ENCODE peak calls at places on chromosomes 4 and X, in five cellular contexts. B is lung, A is BE2C, J is left ventricle myocardium inferior, D is nephron progenitor cell. W is an unnamed sample.
A peak's percentile ranks its signal among the peaks of the same experiment; 100 is the strongest.

GRCh38 chr4:48651869-48652447 is 128.1 kb downstream of the FRYL start:
- DNase-seq in B (no peak), A (no peak), J (no peak), D (no peak), W (no peak)

GRCh38 chrX:10564484-10564883 is 55.9 kb downstream of the MID1 start:
- DNase-seq in B (no peak), A (no peak), J (no peak), D (no peak), W (no peak)

GRCh38 chrX:153818571-153819397 is 11.6 kb downstream of the PDZD4 start:
- DNase-seq in B (no peak), A (peak; percentile 79), J (peak; percentile 41), D (peak; percentile 79), W (peak; percentile 48)

GRCh38 chr4:38574559-38575333 is 89.3 kb upstream of the KLF3 start:
- DNase-seq in B (no peak), A (no peak), J (no peak), D (no peak), W (no peak)

GRCh38 chr4:27764526-27764837 is 903.8 kb downstream of the STIM2 start:
- DNase-seq in B (no peak), A (no peak), J (no peak), D (no peak), W (no peak)

GRCh38 chr4:69713593-69713992 is 46.8 kb downstream of the SULT1B1 start:
- DNase-seq in B (no peak), A (no peak), J (no peak), D (no peak), W (no peak)

GRCh38 chrX:115058276-115058675 is 40.9 kb upstream of the IL13RA2 start:
- DNase-seq in B (no peak), A (no peak), J (no peak), D (no peak), W (no peak)

GRCh38 chr4:121675715-121676114 is 21.1 kb downstream of the ANXA5 start:
- DNase-seq in B (no peak), A (no peak), J (no peak), D (no peak), W (no peak)

GRCh38 chr4:48832571-48832970 is 1.7 kb downstream of the OCIAD1 start:
- DNase-seq in B (no peak), A (no peak), J (no peak), D (no peak), W (no peak)

GRCh38 chr4:111959202-111959601 is 186.1 kb upstream of the FAM241A start:
- DNase-seq in B (no peak), A (no peak), J (no peak), D (no peak), W (no peak)

GRCh38 chrX:139844163-139844562 is 88.7 kb downstream of the ATP11C start:
- DNase-seq in B (no peak), A (peak; percentile 6), J (no peak), D (no peak), W (peak; percentile 11)

GRCh38 chr4:120633810-120634209 is 288.7 kb downstream of the PRDM5 start:
- DNase-seq in B (no peak), A (no peak), J (no peak), D (no peak), W (no peak)

GRCh38 chr4:146407669-146408084 is 114.1 kb downstream of the SLC10A7 start:
- DNase-seq in B (no peak), A (no peak), J (no peak), D (no peak), W (no peak)

GRCh38 chr4:77619408-77619807 is 13.8 kb downstream of the CXCL13 start:
- DNase-seq in B (no peak), A (no peak), J (no peak), D (no peak), W (no peak)

GRCh38 chr4:1746265-1746691 is 25.0 kb downstream of the TACC3 start:
- DNase-seq in B (peak; percentile 73), A (peak; percentile 95), J (peak; percentile 68), D (peak; percentile 98), W (peak; percentile 92)

GRCh38 chr4:174012135-174012923 is 271.1 kb downstream of the FBXO8 start:
- DNase-seq in B (no peak), A (no peak), J (no peak), D (no peak), W (no peak)

GRCh38 chr4:174358823-174359222 is 75.1 kb downstream of the CEP44 start:
- DNase-seq in B (no peak), A (no peak), J (no peak), D (no peak), W (peak; percentile 25)

GRCh38 chr4:7727727-7728126 is 211.9 kb downstream of the AFAP1 start:
- DNase-seq in B (no peak), A (no peak), J (no peak), D (no peak), W (no peak)

GRCh38 chrX:32269877-32270276 is 941.5 kb downstream of the DMD start:
- DNase-seq in B (no peak), A (no peak), J (no peak), D (no peak), W (no peak)

GRCh38 chr4:139171878-139172691 is 4.9 kb downstream of the ELF2 start:
- DNase-seq in B (no peak), A (no peak), J (no peak), D (no peak), W (peak; percentile 35)

GRCh38 chr4:110683600-110683999 is 60.7 kb upstream of the PITX2 start:
- DNase-seq in B (no peak), A (no peak), J (no peak), D (no peak), W (no peak)

GRCh38 chr4:67885727-67886126 is 1.9 kb upstream of the TMPRSS11D start:
- DNase-seq in B (no peak), A (no peak), J (no peak), D (no peak), W (no peak)

GRCh38 chr4:84171871-84172270 is 327.2 kb downstream of the NKX6-1 start:
- DNase-seq in B (no peak), A (no peak), J (no peak), D (no peak), W (no peak)

GRCh38 chrX:56975611-56976010 is 19.7 kb downstream of the SPIN3 start:
- DNase-seq in B (no peak), A (no peak), J (no peak), D (no peak), W (no peak)

GRCh38 chr4:125316781-125317525 is 2.2 kb downstream of the FAT4 start:
- DNase-seq in B (peak; percentile 34), A (peak; percentile 55), J (peak; percentile 40), D (peak; percentile 49), W (no peak)

GRCh38 chr4:73683033-73683432 is 57.3 kb upstream of the CXCL8 start:
- DNase-seq in B (no peak), A (no peak), J (no peak), D (no peak), W (no peak)

GRCh38 chr4:180695851-180696250 is 1547.4 kb upstream of the TENM3 start:
- DNase-seq in B (no peak), A (no peak), J (no peak), D (no peak), W (no peak)

GRCh38 chr4:46387956-46388355 is 2.0 kb downstream of the GABRA2 start:
- DNase-seq in B (no peak), A (no peak), J (no peak), D (no peak), W (no peak)

GRCh38 chr4:46385235-46385634 is 4.7 kb downstream of the GABRA2 start:
- DNase-seq in B (no peak), A (no peak), J (no peak), D (no peak), W (no peak)

GRCh38 chr4:46389301-46389761 is 597 bp downstream of the GABRA2 start:
- DNase-seq in B (no peak), A (no peak), J (no peak), D (peak; percentile 47), W (no peak)

GRCh38 chr4:46388860-46389259 is 1.1 kb downstream of the GABRA2 start:
- DNase-seq in B (no peak), A (no peak), J (no peak), D (no peak), W (no peak)

GRCh38 chr4:46386570-46386969 is 3.4 kb downstream of the GABRA2 start:
- DNase-seq in B (no peak), A (peak; percentile 46), J (no peak), D (peak; percentile 6), W (no peak)
- TF ChIP-seq CTCF in B (no peak), A (peak; percentile 27), J (no peak), D (peak; percentile 29), W (no peak)

DNA sequence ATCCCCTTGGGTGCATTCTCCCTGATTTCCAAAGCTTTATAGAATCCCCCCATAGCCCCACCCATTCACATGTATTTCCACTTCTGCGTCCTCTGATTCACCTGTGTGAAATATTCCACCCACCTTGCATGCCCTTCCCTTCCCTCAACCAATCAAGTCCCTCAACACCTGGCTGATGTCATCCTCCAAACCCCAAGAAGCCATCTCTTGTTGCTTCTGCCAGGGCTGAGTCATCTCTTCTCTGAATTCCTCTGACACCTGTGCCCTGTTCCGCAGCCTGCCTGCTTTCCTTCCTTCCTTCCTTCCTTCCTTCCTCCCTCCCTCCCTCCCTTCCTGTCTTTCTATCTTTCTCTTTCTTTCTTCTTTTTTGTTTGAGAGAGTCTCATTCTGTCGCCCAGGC is 9.9 kb downstream of the CRMP1 start:
- DNase-seq in B (no peak), A (no peak), J (no peak), D (no peak), W (no peak)
- TF ChIP-seq CTCF in B (no peak), A (no peak), J (no peak), D (no peak), W (no peak)

GRCh38 chrX:68669094-68669830 is 21.8 kb downstream of the STARD8 start:
- DNase-seq in B (no peak), A (peak; percentile 56), J (no peak), D (peak; percentile 45), W (no peak)
- TF ChIP-seq CTCF in B (no peak), A (no peak), J (no peak), D (no peak), W (no peak)

GRCh38 chr4:168995537-168996295 is 14.3 kb downstream of the CBR4 start:
- DNase-seq in B (no peak), A (no peak), J (no peak), D (no peak), W (no peak)
- TF ChIP-seq CTCF in B (no peak), A (peak; percentile 53), J (peak; percentile 53), D (peak; percentile 12), W (no peak)

GRCh38 chrX:41005445-41005992 is 79.7 kb upstream of the USP9X start:
- DNase-seq in B (no peak), A (no peak), J (no peak), D (no peak), W (no peak)

GRCh38 chrX:41009816-41010187 is 75.4 kb upstream of the USP9X start:
- DNase-seq in B (no peak), A (no peak), J (no peak), D (no peak), W (no peak)

GRCh38 chrX:41014776-41015175 is 70.5 kb upstream of the USP9X start:
- DNase-seq in B (no peak), A (no peak), J (no peak), D (no peak), W (peak; percentile 24)

GRCh38 chrX:41010188-41010846 is 74.9 kb upstream of the USP9X start:
- DNase-seq in B (peak; percentile 82), A (peak; percentile 81), J (peak; percentile 73), D (peak; percentile 29), W (peak; percentile 72)
- TF ChIP-seq CTCF in B (no peak), A (peak; percentile 43), J (peak; percentile 46), D (no peak), W (no peak)

GRCh38 chrX:149267878-149268813 is 237.0 kb downstream of the IDS start:
- DNase-seq in B (no peak), A (no peak), J (no peak), D (no peak), W (peak; percentile 21)
- TF ChIP-seq CTCF in B (no peak), A (no peak), J (no peak), D (no peak), W (no peak)

W was measured in activated CD8-positive, alpha-beta T cell treated with anti-CD3 and anti-CD28 coated beads for 36 hours.